ENCODE peak calls at places on chromosomes 12 and 14, in eight cellular contexts. X, B, L, H, D, M, R and I are unnamed samples.

GRCh38 chr14:105299654-105300541 is 903 bp downstream of the BRF1 start:
- DNase-seq in H (no peak), M (no peak), B (peak; percentile 77), X (no peak), L (no peak), R (no peak), D (peak; percentile 22), I (no peak)

GRCh38 chr12:108214486-108214885 is 85.4 kb downstream of the WSCD2 start:
- DNase-seq in L (no peak), R (peak; percentile 82), M (peak; percentile 25), H (no peak), B (no peak), D (peak; percentile 26), X (peak; percentile 28), I (no peak)

GRCh38 chr12:131854861-131855476 is 26.8 kb downstream of the MMP17 start:
- DNase-seq in B (peak; percentile 37), R (no peak), D (no peak), M (no peak), L (no peak), H (no peak), X (no peak), I (no peak)

GRCh38 chr14:104872469-104873341 is 7.6 kb downstream of the CEP170B start:
- DNase-seq in L (no peak), H (peak; percentile 89), D (no peak), M (peak; percentile 25), R (no peak), X (no peak), B (peak; percentile 63), I (no peak)

GRCh38 chr14:60008042-60008441 is 83.7 kb upstream of the PCNX4 start:
- DNase-seq in X (no peak), L (no peak), M (peak; percentile 5), R (no peak), B (no peak), D (no peak), H (no peak), I (no peak)

GRCh38 chr14:55747186-55747585 is 167.2 kb downstream of the KTN1 start:
- DNase-seq in B (no peak), D (no peak), R (no peak), H (no peak), M (no peak), L (no peak), X (no peak), I (no peak)

GRCh38 chr12:115683240-115683765 is 594.2 kb downstream of the MED13L start:
- DNase-seq in H (no peak), D (no peak), X (no peak), L (no peak), R (no peak), M (no peak), B (no peak), I (no peak)

GRCh38 chr12:113485330-113485729 is 13.7 kb upstream of the LHX5 start:
- DNase-seq in H (no peak), L (no peak), R (no peak), M (no peak), X (no peak), B (no peak), D (no peak), I (no peak)

GRCh38 chr12:112354399-112354798 is 27.8 kb downstream of the HECTD4 start:
- DNase-seq in R (no peak), M (no peak), D (no peak), L (no peak), X (no peak), H (no peak), B (no peak), I (no peak)

GRCh38 chr14:50085570-50086315 is 30.6 kb downstream of the VCPKMT start:
- DNase-seq in B (no peak), L (no peak), M (peak; percentile 27), D (no peak), X (no peak), R (no peak), H (no peak), I (no peak)

GRCh38 chr12:11837318-11837934 is 188.0 kb downstream of the ETV6 start:
- DNase-seq in H (no peak), D (no peak), X (no peak), B (no peak), R (no peak), L (no peak), M (no peak), I (no peak)

GRCh38 chr12:13505224-13505623 is 308.7 kb downstream of the EMP1 start:
- DNase-seq in L (no peak), R (no peak), X (no peak), D (no peak), H (no peak), B (no peak), M (no peak), I (no peak)

GRCh38 chr14:61343991-61344405 is 22.6 kb downstream of the PRKCH start:
- DNase-seq in R (no peak), M (no peak), D (no peak), H (no peak), B (no peak), X (no peak), L (no peak), I (no peak)

GRCh38 chr14:105092124-105092911 is 27.1 kb upstream of the GPR132 start:
- DNase-seq in M (no peak), H (no peak), R (peak; percentile 21), B (peak; percentile 56), X (no peak), L (no peak), D (peak; percentile 83), I (no peak)